ENCODE peak calls at places on chromosomes 4 and X, in four cellular contexts. One of them, this sample, is unnamed.

GRCh38 chr4:135552131-135552530 is 1350.5 kb upstream of the PABPC4L start:
- DNase-seq in GM23248: no peak
- DNase-seq in IMR-90: no peak
- DNase-seq in mesendoderm: no peak
- DNase-seq in this sample: no peak

GRCh38 chrX:135420831-135421230 is 913 bp upstream of the SMIM10L2A start:
- DNase-seq in GM23248: no peak
- DNase-seq in IMR-90: no peak
- DNase-seq in mesendoderm: no peak
- DNase-seq in this sample: no peak

GRCh38 chrX:13432376-13432775 is 112.5 kb upstream of the ATXN3L start:
- DNase-seq in GM23248: peak; percentile 97
- DNase-seq in IMR-90: peak; percentile 98
- DNase-seq in mesendoderm: no peak
- DNase-seq in this sample: no peak

GRCh38 chr4:128378668-128379067 is 91.1 kb upstream of the PGRMC2 start:
- DNase-seq in GM23248: no peak
- DNase-seq in IMR-90: no peak
- DNase-seq in mesendoderm: no peak
- DNase-seq in this sample: no peak

GRCh38 chr4:105369988-105370387 is 103.9 kb downstream of the PPA2 start:
- DNase-seq in GM23248: peak; percentile 7
- DNase-seq in IMR-90: peak; percentile 82
- DNase-seq in mesendoderm: no peak
- DNase-seq in this sample: no peak

GRCh38 chr4:165994706-165995105 is 121.7 kb downstream of the TLL1 start:
- DNase-seq in GM23248: peak; percentile 6
- DNase-seq in IMR-90: no peak
- DNase-seq in mesendoderm: no peak
- DNase-seq in this sample: no peak

GRCh38 chrX:9829308-9830267 is 43.4 kb downstream of the SHROOM2 start:
- DNase-seq in GM23248: peak; percentile 14
- DNase-seq in IMR-90: peak; percentile 82
- DNase-seq in mesendoderm: no peak
- DNase-seq in this sample: no peak

GRCh38 chrX:149871940-149872339 is 9.0 kb upstream of the MAGEA8 start:
- DNase-seq in GM23248: peak; percentile 1
- DNase-seq in IMR-90: no peak
- DNase-seq in mesendoderm: peak; percentile 49
- DNase-seq in this sample: no peak

GRCh38 chrX:9312922-9313867 is 151.7 kb upstream of the TBL1X start:
- DNase-seq in GM23248: no peak
- DNase-seq in IMR-90: no peak
- DNase-seq in mesendoderm: peak; percentile 38
- DNase-seq in this sample: no peak

GRCh38 chrX:86237482-86237881 is 89.2 kb downstream of the DACH2 start:
- DNase-seq in GM23248: no peak
- DNase-seq in IMR-90: no peak
- DNase-seq in mesendoderm: no peak
- DNase-seq in this sample: no peak

GRCh38 chr4:85489273-85489672 is 14.3 kb downstream of the ARHGAP24 start:
- DNase-seq in GM23248: peak; percentile 66
- DNase-seq in IMR-90: peak; percentile 8
- DNase-seq in mesendoderm: peak; percentile 55
- DNase-seq in this sample: no peak

GRCh38 chr4:8318509-8318908 is 49.0 kb downstream of the HTRA3 start:
- DNase-seq in GM23248: no peak
- DNase-seq in IMR-90: no peak
- DNase-seq in mesendoderm: no peak
- DNase-seq in this sample: no peak

GRCh38 chrX:135707880-135708279 is 5.6 kb upstream of the CT45A1 start:
- DNase-seq in GM23248: peak; percentile 23
- DNase-seq in IMR-90: no peak
- DNase-seq in mesendoderm: peak; percentile 8
- DNase-seq in this sample: no peak

GRCh38 chr4:42676066-42676951 is 19.4 kb upstream of the ATP8A1 start:
- DNase-seq in GM23248: no peak
- DNase-seq in IMR-90: no peak
- DNase-seq in mesendoderm: no peak
- DNase-seq in this sample: no peak

GRCh38 chrX:38277802-38278201 is 49.5 kb downstream of the RPGR start:
- DNase-seq in GM23248: no peak
- DNase-seq in IMR-90: no peak
- DNase-seq in mesendoderm: no peak
- DNase-seq in this sample: no peak

GRCh38 chr4:15344041-15344440 is 83.8 kb upstream of the C1QTNF7 start:
- DNase-seq in GM23248: peak; percentile 58
- DNase-seq in IMR-90: peak; percentile 96
- DNase-seq in mesendoderm: peak; percentile 69
- DNase-seq in this sample: no peak

GRCh38 chr4:147683172-147683571 is 791 bp downstream of the PRMT9 start:
- DNase-seq in GM23248: peak; percentile 73
- DNase-seq in IMR-90: peak; percentile 32
- DNase-seq in mesendoderm: peak; percentile 1
- DNase-seq in this sample: no peak

GRCh38 chr4:123877561-123877960 is 481.0 kb downstream of the SPRY1 start:
- DNase-seq in GM23248: no peak
- DNase-seq in IMR-90: peak; percentile 40
- DNase-seq in mesendoderm: no peak
- DNase-seq in this sample: no peak

GRCh38 chrX:54386314-54386713 is 28.5 kb upstream of the WNK3 start:
- DNase-seq in GM23248: no peak
- DNase-seq in IMR-90: peak; percentile 25
- DNase-seq in mesendoderm: peak; percentile 12
- DNase-seq in this sample: no peak

GRCh38 chr4:156968479-156968984 is 3.1 kb downstream of the PDGFC start:
- DNase-seq in GM23248: peak; percentile 81
- DNase-seq in IMR-90: peak; percentile 85
- DNase-seq in mesendoderm: peak; percentile 76
- DNase-seq in this sample: peak; percentile 85

GRCh38 chrX:107726809-107727534 is 48.6 kb downstream of the TSC22D3 start:
- DNase-seq in GM23248: no peak
- DNase-seq in IMR-90: no peak
- DNase-seq in mesendoderm: no peak
- DNase-seq in this sample: no peak
- H3K27ac ChIP-seq in GM23248: no peak overlapping the region
- H3K27ac ChIP-seq in IMR-90: no peak overlapping the region
- H3K27ac ChIP-seq in mesendoderm: no peak overlapping the region
- H3K27ac ChIP-seq in this sample: no peak overlapping the region

DNA sequence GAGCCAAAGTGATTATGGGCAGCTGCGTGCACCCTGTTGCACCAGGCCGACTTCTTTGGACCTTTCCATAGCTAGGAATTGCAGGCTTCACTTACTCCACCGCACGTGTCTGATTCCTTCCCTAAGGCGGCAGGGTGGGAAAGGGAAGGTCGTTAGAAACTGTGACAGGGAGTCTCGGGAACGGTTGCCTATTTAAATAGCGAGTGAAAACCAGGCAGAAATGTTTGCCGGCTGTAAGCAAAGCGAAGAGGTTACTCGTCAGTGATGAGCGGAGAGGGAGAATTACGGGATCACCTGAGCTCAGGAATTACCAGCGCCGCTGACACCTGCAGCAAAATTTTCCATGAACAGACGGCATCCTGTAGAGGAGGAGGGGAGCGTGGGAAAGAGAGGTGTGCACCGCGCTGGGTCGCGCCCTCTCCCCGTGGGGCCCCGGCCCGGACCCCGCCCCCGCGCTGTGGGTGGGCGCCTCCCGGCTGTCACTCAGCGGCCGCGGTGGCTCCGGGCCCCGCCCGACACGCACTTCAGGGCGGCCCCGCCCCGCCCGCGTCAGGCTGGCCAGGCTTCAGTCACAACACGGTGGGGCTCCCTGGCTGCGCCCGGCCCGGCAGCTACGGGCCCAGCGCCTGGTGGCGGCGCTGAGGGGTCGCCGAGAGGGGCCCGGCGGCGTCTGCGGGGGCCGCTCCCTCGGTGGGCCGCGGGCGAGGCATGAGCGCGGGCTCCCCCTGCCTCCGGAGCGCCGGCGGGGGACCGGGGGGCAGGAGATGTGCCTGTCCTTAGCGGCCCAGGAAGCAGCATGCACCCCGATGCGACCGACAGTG is at the start of gene SNX25:
- DNase-seq in GM23248: peak; percentile 87
- DNase-seq in IMR-90: peak; percentile 65
- DNase-seq in mesendoderm: peak; percentile 90
- DNase-seq in this sample: no peak
- H3K9ac ChIP-seq in GM23248: peak within 1 kb of the TSS; percentile 90
- H3K9ac ChIP-seq in IMR-90: peak within 1 kb of the TSS; percentile 90
- H3K9ac ChIP-seq in mesendoderm: peak within 1 kb of the TSS; percentile 93
- H3K9ac ChIP-seq in this sample: peak within 1 kb of the TSS; percentile 70

GRCh38 chrX:69214463-69214862 is 49.2 kb upstream of the PJA1 start:
- DNase-seq in GM23248: no peak
- DNase-seq in IMR-90: no peak
- DNase-seq in mesendoderm: no peak
- DNase-seq in this sample: no peak
- H3K27ac ChIP-seq in GM23248: no peak overlapping the region
- H3K27ac ChIP-seq in IMR-90: no peak overlapping the region
- H3K27ac ChIP-seq in mesendoderm: no peak overlapping the region
- H3K27ac ChIP-seq in this sample: no peak overlapping the region

DNA sequence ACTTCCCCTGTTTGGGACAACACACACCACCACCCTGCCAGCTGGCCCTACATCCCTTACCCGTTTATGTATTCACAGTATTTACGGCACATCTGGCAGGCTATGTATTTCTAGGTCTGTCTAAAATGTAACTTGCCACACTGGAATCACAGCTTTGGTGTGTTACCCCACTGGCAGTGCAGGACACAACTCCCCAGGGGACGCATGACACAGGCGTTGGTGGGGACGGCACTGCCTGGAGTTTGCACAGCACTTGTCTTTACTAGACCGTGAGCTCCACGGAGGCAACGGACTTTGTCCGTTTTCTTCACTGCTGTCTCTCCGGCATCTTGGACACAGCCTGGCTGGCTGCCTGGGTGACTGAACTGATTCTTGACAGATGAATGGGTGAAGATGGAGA is 22.7 kb downstream of the CRMP1 start:
- DNase-seq in GM23248: no peak
- DNase-seq in IMR-90: no peak
- DNase-seq in mesendoderm: no peak
- DNase-seq in this sample: no peak
- H3K9ac ChIP-seq in GM23248: no peak overlapping the region
- H3K9ac ChIP-seq in IMR-90: no peak overlapping the region
- H3K9ac ChIP-seq in mesendoderm: no peak overlapping the region
- H3K9ac ChIP-seq in this sample: no peak overlapping the region

GRCh38 chrX:56233100-56233499 is 944 bp downstream of the KLF8 start:
- DNase-seq in GM23248: peak; percentile 46
- DNase-seq in IMR-90: no peak
- DNase-seq in mesendoderm: peak; percentile 17
- DNase-seq in this sample: no peak

GRCh38 chrX:56232221-56233082 is at the start of gene KLF8:
- DNase-seq in GM23248: peak; percentile 56
- DNase-seq in IMR-90: no peak
- DNase-seq in mesendoderm: peak; percentile 90
- DNase-seq in this sample: no peak

GRCh38 chrX:56228914-56229313 is 3.2 kb upstream of the KLF8 start:
- DNase-seq in GM23248: peak; percentile 11
- DNase-seq in IMR-90: no peak
- DNase-seq in mesendoderm: peak; percentile 5
- DNase-seq in this sample: no peak

GRCh38 chrX:56233682-56234081 is 1.5 kb downstream of the KLF8 start:
- DNase-seq in GM23248: peak; percentile 76
- DNase-seq in IMR-90: no peak
- DNase-seq in mesendoderm: peak; percentile 92
- DNase-seq in this sample: no peak

GRCh38 chrX:56231706-56232105 is 450 bp upstream of the KLF8 start:
- DNase-seq in GM23248: no peak
- DNase-seq in IMR-90: no peak
- DNase-seq in mesendoderm: peak; percentile 93
- DNase-seq in this sample: no peak
- H3K27ac ChIP-seq in GM23248: no peak overlapping the region
- H3K27ac ChIP-seq in IMR-90: no peak overlapping the region
- H3K27ac ChIP-seq in mesendoderm: peak overlapping the region; percentile 83
- H3K27ac ChIP-seq in this sample: no peak overlapping the region

DNA sequence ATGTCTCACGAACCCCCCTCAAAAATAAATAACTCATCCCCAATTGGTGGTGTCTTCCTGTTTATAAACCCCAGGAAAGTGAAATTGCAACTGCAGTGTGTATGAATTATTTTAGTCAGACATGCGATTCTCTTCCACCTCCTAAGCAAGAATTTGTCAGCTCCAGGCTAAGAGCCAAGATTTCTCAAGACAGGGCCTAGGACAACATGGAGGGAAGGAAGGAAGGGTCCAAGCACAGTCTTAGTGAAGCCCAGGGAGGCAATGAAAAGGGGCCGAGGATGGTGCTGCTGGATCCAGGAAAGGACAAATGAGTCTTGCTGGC is 20.0 kb downstream of the SH3KBP1 start:
- DNase-seq in GM23248: peak; percentile 67
- DNase-seq in IMR-90: peak; percentile 79
- DNase-seq in mesendoderm: no peak
- DNase-seq in this sample: no peak
- H3K9ac ChIP-seq in GM23248: peak overlapping the region; percentile 21
- H3K9ac ChIP-seq in IMR-90: no peak overlapping the region
- H3K9ac ChIP-seq in mesendoderm: no peak overlapping the region
- H3K9ac ChIP-seq in this sample: no peak overlapping the region

GRCh38 chrX:133939655-133940054 is 45.7 kb downstream of the GPC3 start:
- DNase-seq in GM23248: no peak
- DNase-seq in IMR-90: no peak
- DNase-seq in mesendoderm: no peak
- DNase-seq in this sample: no peak
- H3K27ac ChIP-seq in GM23248: no peak overlapping the region
- H3K27ac ChIP-seq in IMR-90: no peak overlapping the region
- H3K27ac ChIP-seq in mesendoderm: no peak overlapping the region
- H3K27ac ChIP-seq in this sample: no peak overlapping the region